ENCODE peak calls at places on chromosomes 1 and 21, in five cellular contexts. One of them, this sample, is unnamed.

GRCh38 chr1:8880068-8880676 is 1.7 kb upstream of the ENO1 start:
- DNase-seq in GM18507: no peak
- DNase-seq in iPS-NIHi11: peak
- DNase-seq in lower leg skin: peak
- DNase-seq in EL: peak
- DNase-seq in this sample: no peak

GRCh38 chr1:9822897-9823692 is 670 bp downstream of the CLSTN1 start:
- DNase-seq in GM18507: no peak
- DNase-seq in iPS-NIHi11: no peak
- DNase-seq in lower leg skin: no peak
- DNase-seq in EL: peak
- DNase-seq in this sample: peak

GRCh38 chr1:235945775-235946565 is 79.3 kb upstream of the LYST start:
- DNase-seq in GM18507: no peak
- DNase-seq in iPS-NIHi11: no peak
- DNase-seq in lower leg skin: no peak
- DNase-seq in EL: no peak
- DNase-seq in this sample: no peak

GRCh38 chr1:23553896-23554480 is 5.3 kb downstream of the ID3 start:
- DNase-seq in GM18507: no peak
- DNase-seq in iPS-NIHi11: peak
- DNase-seq in lower leg skin: no peak
- DNase-seq in EL: no peak
- DNase-seq in this sample: peak

GRCh38 chr21:37454869-37455503 is 88.4 kb downstream of the DYRK1A start:
- DNase-seq in GM18507: no peak
- DNase-seq in iPS-NIHi11: no peak
- DNase-seq in lower leg skin: no peak
- DNase-seq in EL: no peak
- DNase-seq in this sample: no peak

GRCh38 chr1:246907472-246907871 is 24.3 kb downstream of the AHCTF1 start:
- DNase-seq in GM18507: no peak
- DNase-seq in iPS-NIHi11: no peak
- DNase-seq in lower leg skin: no peak
- DNase-seq in EL: peak
- DNase-seq in this sample: peak

GRCh38 chr1:230277201-230277771 is 148.8 kb downstream of the PGBD5 start:
- DNase-seq in GM18507: no peak
- DNase-seq in iPS-NIHi11: peak
- DNase-seq in lower leg skin: no peak
- DNase-seq in EL: no peak
- DNase-seq in this sample: peak

GRCh38 chr1:6007318-6008083 is 15.3 kb upstream of the NPHP4 start:
- DNase-seq in GM18507: no peak
- DNase-seq in iPS-NIHi11: no peak
- DNase-seq in lower leg skin: no peak
- DNase-seq in EL: no peak
- DNase-seq in this sample: no peak

GRCh38 chr1:231216515-231216914 is 24.5 kb upstream of the GNPAT start:
- DNase-seq in GM18507: no peak
- DNase-seq in iPS-NIHi11: peak
- DNase-seq in lower leg skin: no peak
- DNase-seq in EL: no peak
- DNase-seq in this sample: no peak

GRCh38 chr1:117009132-117009531 is 7.6 kb downstream of the CD101 start:
- DNase-seq in GM18507: no peak
- DNase-seq in iPS-NIHi11: no peak
- DNase-seq in lower leg skin: no peak
- DNase-seq in EL: no peak
- DNase-seq in this sample: no peak

GRCh38 chr1:26119892-26120608 is 8.4 kb downstream of the PDIK1L start:
- DNase-seq in GM18507: no peak
- DNase-seq in iPS-NIHi11: no peak
- DNase-seq in lower leg skin: no peak
- DNase-seq in EL: no peak
- DNase-seq in this sample: no peak

GRCh38 chr1:168465942-168466702 is 77.7 kb downstream of the XCL2 start:
- DNase-seq in GM18507: peak
- DNase-seq in iPS-NIHi11: no peak
- DNase-seq in lower leg skin: peak
- DNase-seq in EL: peak
- DNase-seq in this sample: no peak

GRCh38 chr1:19814681-19815503 is at the start of gene RNF186:
- DNase-seq in GM18507: no peak
- DNase-seq in iPS-NIHi11: no peak
- DNase-seq in lower leg skin: no peak
- DNase-seq in EL: no peak
- DNase-seq in this sample: no peak

GRCh38 chr21:31654340-31654739 is 5.2 kb upstream of the SOD1 start:
- DNase-seq in GM18507: no peak
- DNase-seq in iPS-NIHi11: no peak
- DNase-seq in lower leg skin: no peak
- DNase-seq in EL: no peak
- DNase-seq in this sample: no peak